ENCODE peak calls at places on chromosomes 16 and 17, in four cellular contexts. E is omental fat pad, Y is IMR-90, O is NB4. J is an unnamed sample.

GRCh38 chr17:82754297-82755208 is 2.7 kb downstream of the TBCD start:
- DNase-seq in Y (no peak), E (no peak), O (no peak), J (peak; percentile 24)

GRCh38 chr17:74042241-74042640 is 161.2 kb upstream of the RPL38 start:
- DNase-seq in O (no peak), Y (no peak), E (no peak), J (no peak)

GRCh38 chr17:82156284-82156925 is 56.2 kb downstream of the CCDC57 start:
- DNase-seq in E (no peak), Y (no peak), O (no peak), J (no peak)

GRCh38 chr16:85842848-85843247 is 43.4 kb downstream of the COX4I1 start:
- DNase-seq in O (no peak), E (no peak), Y (no peak), J (peak; percentile 17)

GRCh38 chr17:65191805-65192740 is 54.9 kb downstream of the RGS9 start:
- DNase-seq in E (no peak), Y (peak; percentile 78), O (peak; percentile 61), J (no peak)

GRCh38 chr17:49573510-49574282 is 2.0 kb upstream of the NXPH3 start:
- DNase-seq in Y (no peak), O (peak; percentile 70), E (no peak), J (peak; percentile 33)

GRCh38 chr17:81890447-81891302 is 711 bp downstream of the ALYREF start:
- DNase-seq in E (no peak), O (peak; percentile 55), Y (no peak), J (no peak)

GRCh38 chr17:58310511-58311428 is 17.8 kb downstream of the TSPOAP1 start:
- DNase-seq in E (no peak), Y (no peak), O (no peak), J (no peak)

GRCh38 chr17:55926276-55926995 is 175.6 kb downstream of the PCTP start:
- DNase-seq in E (no peak), O (peak; percentile 81), Y (no peak), J (no peak)

GRCh38 chr16:23182675-23183485 is at the start of gene SCNN1G:
- DNase-seq in E (no peak), O (peak; percentile 4), Y (no peak), J (peak; percentile 74)

GRCh38 chr17:81941484-81942166 is 4.5 kb upstream of the PYCR1 start:
- DNase-seq in Y (no peak), O (no peak), E (no peak), J (no peak)

GRCh38 chr17:9021158-9021984 is at the start of gene NTN1:
- DNase-seq in O (peak; percentile 46), E (no peak), Y (peak; percentile 13), J (peak; percentile 58)

GRCh38 chr16:88456356-88457292 is 3.5 kb downstream of the ZFPM1 start:
- DNase-seq in E (no peak), Y (no peak), O (no peak), J (no peak)

GRCh38 chr17:19706791-19707727 is 9.3 kb downstream of the SLC47A2 start:
- DNase-seq in Y (no peak), O (no peak), E (no peak), J (no peak)

GRCh38 chr17:10460062-10460461 is 9.3 kb downstream of the MYH4 start:
- DNase-seq in O (no peak), E (no peak), Y (no peak), J (no peak)

GRCh38 chr17:48994548-48995331 is 2.4 kb upstream of the IGF2BP1 start:
- DNase-seq in E (no peak), O (peak; percentile 41), Y (no peak), J (no peak)

GRCh38 chr17:74868908-74869255 is 3.9 kb downstream of the FDXR start:
- DNase-seq in O (no peak), E (no peak), Y (no peak), J (no peak)

GRCh38 chr17:54903375-54903774 is 2.7 kb downstream of the TOM1L1 start:
- DNase-seq in E (no peak), O (no peak), Y (no peak), J (peak; percentile 62)

GRCh38 chr17:34537445-34537844 is 41.9 kb upstream of the TMEM132E start:
- DNase-seq in O (no peak), Y (no peak), E (no peak), J (no peak)

GRCh38 chr16:50864386-50864785 is 122.5 kb downstream of the CYLD start:
- DNase-seq in E (no peak), O (no peak), Y (no peak), J (no peak)

GRCh38 chr17:6701719-6702118 is 11.4 kb downstream of the SLC13A5 start:
- DNase-seq in O (peak; percentile 40), E (no peak), Y (no peak), J (no peak)

GRCh38 chr17:21140911-21141310 is 14.1 kb downstream of the DHRS7B start:
- DNase-seq in E (no peak), O (peak; percentile 76), Y (no peak), J (no peak)

GRCh38 chr17:38917259-38917658 is 8.2 kb upstream of the LASP1NB start:
- DNase-seq in Y (no peak), E (no peak), O (no peak), J (no peak)

GRCh38 chr17:50133028-50133768 is 3.2 kb upstream of the SAMD14 start:
- DNase-seq in Y (peak; percentile 55), O (no peak), E (no peak), J (no peak)

GRCh38 chr16:11133344-11133921 is 122.6 kb downstream of the SOCS1 start:
- DNase-seq in E (no peak), O (no peak), Y (peak; percentile 96), J (peak; percentile 86)

GRCh38 chr17:76005263-76006149 is 4.9 kb downstream of the CDK3 start:
- DNase-seq in Y (peak; percentile 63), E (peak; percentile 91), O (peak; percentile 77), J (no peak)

GRCh38 chr16:30927789-30928378 is 4.5 kb downstream of the FBXL19 start:
- DNase-seq in E (no peak), O (peak; percentile 69), Y (peak; percentile 25), J (no peak)

GRCh38 chr17:32873114-32873513 is 3.8 kb downstream of the MYO1D start:
- DNase-seq in E (no peak), Y (no peak), O (no peak), J (no peak)

GRCh38 chr16:17566075-17566474 is 95.3 kb upstream of the XYLT1 start:
- DNase-seq in E (no peak), O (no peak), Y (no peak), J (no peak)

GRCh38 chr16:54080524-54081008 is 206.0 kb downstream of the IRX3 start:
- DNase-seq in Y (peak; percentile 98), E (no peak), O (peak; percentile 71), J (no peak)

GRCh38 chr16:30805370-30806169 is 18.6 kb upstream of the ZNF629 start:
- DNase-seq in Y (peak; percentile 74), E (peak; percentile 52), O (peak; percentile 64), J (peak; percentile 93)

GRCh38 chr16:23423496-23424049 is 29.4 kb downstream of the COG7 start:
- DNase-seq in Y (peak; percentile 99), O (no peak), E (peak; percentile 38), J (peak; percentile 59)

GRCh38 chr17:83136931-83137330 is 57.5 kb downstream of the METRNL start:
- DNase-seq in E (no peak), O (no peak), Y (no peak), J (peak; percentile 24)

GRCh38 chr17:38459556-38459955 is 31.3 kb downstream of the ARHGAP23 start:
- DNase-seq in Y (no peak), O (no peak), E (no peak), J (no peak)

GRCh38 chr17:35051183-35051578 is 12.3 kb downstream of the RFFL start:
- DNase-seq in Y (no peak), O (peak; percentile 90), E (no peak), J (no peak)

GRCh38 chr16:63998-64913 is 8.2 kb downstream of the RHBDF1 start:
- DNase-seq in E (no peak), Y (no peak), O (no peak), J (no peak)

GRCh38 chr16:64914-65255 is 7.5 kb downstream of the RHBDF1 start:
- DNase-seq in E (no peak), O (no peak), Y (no peak), J (no peak)

GRCh38 chr16:67183-67791 is 5.1 kb downstream of the RHBDF1 start:
- DNase-seq in Y (no peak), E (no peak), O (no peak), J (peak; percentile 44)

GRCh38 chr16:66309-67182 is 5.9 kb downstream of the RHBDF1 start:
- DNase-seq in Y (no peak), E (no peak), O (no peak), J (no peak)

GRCh38 chr16:65745-66144 is 6.7 kb downstream of the RHBDF1 start:
- DNase-seq in Y (peak; percentile 59), O (peak; percentile 75), E (peak; percentile 83), J (peak; percentile 89)
- TF ChIP-seq CTCF in Y (peak; percentile 99), O (peak; percentile 87), E (no peak), J (peak; percentile 98)

GRCh38 chr17:67862614-67863217 is 37.4 kb downstream of the BPTF start:
- DNase-seq in O (no peak), E (no peak), Y (no peak), J (no peak)
- TF ChIP-seq CTCF in O (no peak), E (no peak), Y (peak; percentile 14), J (no peak)

DNA sequence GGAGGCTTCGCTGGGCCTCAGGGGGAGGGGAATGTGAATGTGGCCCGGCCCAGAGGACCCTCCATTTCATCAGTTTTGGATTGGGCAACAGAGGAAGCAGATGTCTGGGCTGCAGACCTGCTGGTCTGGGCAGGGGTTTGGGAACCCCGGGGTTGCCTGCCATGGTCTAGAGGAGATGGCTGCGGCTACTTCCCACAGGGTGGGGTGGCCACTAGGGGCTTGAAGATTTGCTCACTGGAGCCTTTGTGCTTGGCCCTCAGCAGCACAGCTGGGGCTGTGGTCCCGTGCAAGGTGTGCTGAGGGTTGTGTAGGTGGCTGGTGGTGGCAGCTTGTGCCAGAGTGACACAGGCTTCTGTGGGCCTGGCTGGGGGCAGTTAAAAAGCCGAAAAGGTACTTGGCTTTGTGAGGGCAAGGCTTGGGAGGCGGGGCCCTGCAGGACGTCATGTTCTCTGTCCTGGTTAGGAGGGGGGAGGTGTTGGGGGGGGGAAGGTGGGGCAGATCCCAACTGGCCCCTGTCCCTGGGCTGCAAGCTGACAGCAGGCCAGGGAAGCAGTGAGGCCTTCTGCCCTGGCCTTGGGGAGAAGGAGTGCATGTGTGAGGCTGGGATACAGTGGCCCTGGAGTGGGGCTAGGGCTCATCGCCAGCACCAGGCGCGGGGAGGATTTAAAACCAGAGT is 98.0 kb downstream of the KPNA2 start:
- DNase-seq in O (peak; percentile 90), E (no peak), Y (no peak), J (no peak)
- TF ChIP-seq CTCF in O (peak; percentile 46), E (no peak), Y (no peak), J (no peak)

DNA sequence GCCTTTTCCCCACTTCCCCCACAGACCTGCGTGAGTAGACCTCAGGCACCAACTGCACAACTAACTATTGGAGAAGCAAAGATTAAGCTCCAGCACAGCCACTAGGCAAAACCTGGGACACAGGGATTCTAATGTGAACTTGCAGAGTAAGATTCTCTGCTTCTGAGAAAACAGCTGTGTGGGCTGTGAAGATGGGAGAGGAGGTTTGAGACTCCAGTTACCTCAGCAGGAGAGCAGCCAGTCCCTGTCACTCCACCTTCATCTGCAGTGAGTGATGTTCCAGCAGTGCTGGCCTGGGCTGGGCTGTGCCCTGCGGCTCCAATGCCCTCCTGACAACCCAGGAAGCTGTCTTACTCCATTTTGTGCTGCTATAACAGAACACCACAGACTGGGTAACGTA is 18.0 kb upstream of the ABAT start:
- DNase-seq in O (no peak), E (no peak), Y (no peak), J (no peak)
- TF ChIP-seq CTCF in O (no peak), E (no peak), Y (no peak), J (no peak)

J was measured in lower lobe of right lung.